ENCODE peak calls at places on chromosomes 16 and 17, in six cellular contexts. P is neuronal stem cell, X is IMR-90, H is H1, E is mesenchymal stem cell, Q is H9. I is an unnamed sample. For H3K27me3, the result is how much of the 10 kb centered on the place peaks cover.

GRCh38 chr16:52436646-52437645 is 110.0 kb downstream of the TOX3 start:
- DNase-seq in Q (no peak), X (no peak), E (no peak), H (no peak), P (no peak), I (no peak)

GRCh38 chr16:85637808-85638186 is 24.7 kb downstream of the GSE1 start:
- DNase-seq in H (no peak), P (no peak), X (no peak), E (no peak), Q (no peak), I (no peak)

GRCh38 chr16:78365376-78365775 is 265.9 kb downstream of the WWOX start:
- DNase-seq in X (no peak), E (peak), H (no peak), P (no peak), Q (no peak), I (no peak)

GRCh38 chr17:82754297-82755208 is 2.7 kb downstream of the TBCD start:
- DNase-seq in Q (peak), H (peak), E (no peak), X (no peak), P (peak), I (no peak)

GRCh38 chr16:49914697-49915096 is 58.8 kb upstream of the ZNF423 start:
- DNase-seq in X (no peak), Q (no peak), E (no peak), H (no peak), P (no peak), I (no peak)

GRCh38 chr16:28092721-28093382 is 29.3 kb upstream of the GSG1L start:
- DNase-seq in P (no peak), H (no peak), Q (peak), X (no peak), E (no peak), I (peak)

GRCh38 chr16:67169642-67170167 is 633 bp upstream of the NOL3 start:
- DNase-seq in P (no peak), X (no peak), H (peak), Q (peak), E (peak), I (no peak)

GRCh38 chr17:66580601-66581385 is 254.1 kb upstream of the CACNG5 start:
- DNase-seq in X (peak), Q (peak), E (peak), P (no peak), H (no peak), I (no peak)

GRCh38 chr16:8720080-8720966 is 45.9 kb downstream of the ABAT start:
- DNase-seq in X (no peak), P (peak), E (no peak), Q (peak), H (peak), I (no peak)

GRCh38 chr17:58615768-58616659 is 75.8 kb downstream of the TEX14 start:
- DNase-seq in P (no peak), Q (no peak), E (no peak), X (no peak), H (no peak), I (no peak)

GRCh38 chr17:10729334-10730193 is at the start of gene TMEM220:
- DNase-seq in E (peak), Q (peak), H (peak), X (peak), P (peak), I (peak)

GRCh38 chr17:56230660-56231059 is 77.4 kb downstream of the ANKFN1 start:
- DNase-seq in E (no peak), X (no peak), P (no peak), Q (no peak), H (no peak), I (no peak)

GRCh38 chr17:19554393-19554792 is 20.7 kb downstream of the SLC47A1 start:
- DNase-seq in X (no peak), E (no peak), P (no peak), Q (no peak), H (no peak), I (no peak)

GRCh38 chr17:29933379-29933778 is 3.4 kb upstream of the SSH2 start:
- DNase-seq in X (peak), P (no peak), H (no peak), E (peak), Q (peak), I (peak)

GRCh38 chr17:30450125-30451027 is 26.8 kb upstream of the GOSR1 start:
- DNase-seq in Q (no peak), X (peak), E (peak), H (no peak), P (no peak), I (peak)

GRCh38 chr17:74903671-74904070 is 10.2 kb upstream of the FADS6 start:
- DNase-seq in P (no peak), H (no peak), Q (peak), E (no peak), X (no peak), I (no peak)

GRCh38 chr16:2971985-2972784 is 3.0 kb downstream of the PAQR4 start:
- DNase-seq in Q (no peak), X (no peak), H (no peak), E (no peak), P (no peak), I (no peak)

GRCh38 chr17:65556014-65556909 is 5.2 kb downstream of the AXIN2 start:
- DNase-seq in E (peak), P (peak), X (peak), H (peak), Q (peak), I (peak)

GRCh38 chr16:85570213-85570734 is 42.8 kb upstream of the GSE1 start:
- DNase-seq in P (no peak), E (no peak), H (no peak), X (no peak), Q (no peak), I (peak)

GRCh38 chr17:32256012-32256694 is 9.5 kb upstream of the RHBDL3 start:
- DNase-seq in H (no peak), P (no peak), Q (no peak), E (no peak), X (peak), I (no peak)

GRCh38 chr16:73151225-73151624 is 103.3 kb upstream of the ZFHX3 start:
- DNase-seq in P (no peak), X (no peak), E (no peak), Q (peak), H (no peak), I (no peak)

GRCh38 chr17:44197980-44198720 is 1.5 kb downstream of the ATXN7L3 start:
- DNase-seq in E (peak), H (no peak), X (peak), P (no peak), Q (no peak), I (no peak)

GRCh38 chr16:885391-885790 is 84.9 kb upstream of the GNG13 start:
- DNase-seq in H (no peak), P (no peak), X (no peak), E (no peak), Q (no peak), I (no peak)

GRCh38 chr17:40411821-40412220 is 5.9 kb downstream of the TOP2A start:
- DNase-seq in H (no peak), E (no peak), P (no peak), Q (no peak), X (no peak), I (no peak)

GRCh38 chr16:72967941-72968340 is 80.0 kb downstream of the ZFHX3 start:
- DNase-seq in E (no peak), X (no peak), Q (no peak), H (no peak), P (no peak), I (no peak)

GRCh38 chr16:70751593-70751992 is 49.4 kb downstream of the VAC14 start:
- DNase-seq in P (no peak), Q (no peak), X (no peak), E (no peak), H (no peak), I (no peak)

GRCh38 chr16:13935408-13935807 is 15.5 kb downstream of the ERCC4 start:
- DNase-seq in E (no peak), X (no peak), Q (peak), H (peak), P (peak), I (no peak)

GRCh38 chr17:34840758-34841157 is 120.5 kb downstream of the CCT6B start:
- DNase-seq in X (no peak), P (no peak), H (peak), Q (no peak), E (no peak), I (no peak)

GRCh38 chr16:14628806-14629611 is 1.1 kb downstream of the PARN start:
- DNase-seq in H (no peak), Q (no peak), E (no peak), X (no peak), P (no peak), I (no peak)

GRCh38 chr16:8730335-8730915 is 56.0 kb downstream of the ABAT start:
- DNase-seq in Q (no peak), X (no peak), P (no peak), H (no peak), E (no peak), I (no peak)

GRCh38 chr16:88430524-88431446 is 22.3 kb upstream of the ZFPM1 start:
- DNase-seq in H (peak), X (no peak), E (no peak), P (no peak), Q (peak), I (no peak)
- H3K27me3 ChIP-seq in H (under half), X (under half), E (under half), P (under half), Q (under half), I (under half)

DNA sequence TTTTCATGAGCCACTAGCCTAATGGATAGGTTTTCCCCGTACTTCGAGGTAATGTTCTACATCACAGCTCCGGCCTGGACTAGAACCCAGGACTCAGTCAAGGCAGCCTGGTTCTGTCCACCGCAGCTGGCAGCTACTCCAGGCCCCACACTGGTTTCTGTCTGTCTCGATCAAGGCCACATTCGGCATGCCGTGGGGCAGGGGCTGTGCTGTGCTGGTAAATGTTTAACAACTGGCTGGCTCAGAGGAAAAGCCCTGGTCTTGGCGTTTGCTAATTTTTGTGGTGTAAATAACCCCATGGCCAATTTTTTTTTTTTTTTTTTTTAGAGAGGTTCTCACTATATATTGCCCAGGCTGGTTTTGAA is 433 bp upstream of the DRC7 start:
- DNase-seq in Q (no peak), X (no peak), P (no peak), H (no peak), E (no peak), I (no peak)
- H2AFZ ChIP-seq in Q (no peak), X (no peak), P (no peak), H (no peak), E (no peak), I (no peak)

DNA sequence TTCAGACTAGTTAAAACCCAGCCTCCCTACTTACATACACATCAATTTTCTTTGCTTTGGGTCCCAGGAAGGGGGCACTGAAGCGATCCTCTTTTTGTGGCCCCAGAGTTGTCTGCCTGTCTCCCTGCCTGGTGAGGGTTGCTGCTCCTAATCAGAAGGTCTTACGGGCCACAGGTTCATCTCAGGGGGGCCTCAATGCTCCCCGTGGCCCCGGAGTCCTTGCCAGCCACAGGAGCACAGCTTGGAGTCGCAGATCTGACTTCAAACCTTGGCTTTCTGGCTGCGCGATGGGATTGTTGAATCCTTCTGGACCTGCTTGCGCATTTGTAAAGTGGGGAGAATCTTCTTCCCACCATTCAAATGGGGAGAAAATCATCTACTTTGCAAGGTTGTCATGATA is 44.8 kb upstream of the MYH10 start:
- DNase-seq in Q (no peak), P (no peak), H (no peak), X (no peak), E (no peak), I (no peak)
- H4K91ac ChIP-seq in Q (no peak), P (no peak), H (no peak), X (no peak), E (no peak), I (peak)

GRCh38 chr17:79520134-79520892 is 90.5 kb downstream of the RBFOX3 start:
- DNase-seq in E (no peak), Q (no peak), P (no peak), H (no peak), X (no peak), I (no peak)

GRCh38 chr17:79521225-79521624 is 89.6 kb downstream of the RBFOX3 start:
- DNase-seq in H (no peak), P (no peak), X (no peak), Q (no peak), E (no peak), I (no peak)

GRCh38 chr17:79519601-79520000 is 91.2 kb downstream of the RBFOX3 start:
- DNase-seq in E (no peak), Q (no peak), X (no peak), H (no peak), P (no peak), I (no peak)

GRCh38 chr17:79522414-79522813 is 88.4 kb downstream of the RBFOX3 start:
- DNase-seq in P (no peak), H (no peak), E (no peak), Q (no peak), X (no peak), I (no peak)

GRCh38 chr17:79520893-79521210 is 90.0 kb downstream of the RBFOX3 start:
- DNase-seq in E (no peak), Q (no peak), P (no peak), H (no peak), X (no peak), I (no peak)
- H3K27me3 ChIP-seq in E (half or more), Q (under half), P (under half), H (under half), X (under half), I (under half)

GRCh38 chr17:76501018-76501826 is at the start of gene RHBDF2:
- DNase-seq in Q (peak), X (peak), H (peak), P (peak), E (peak), I (peak)

GRCh38 chr17:76500074-76500744 is 1.0 kb downstream of the RHBDF2 start:
- DNase-seq in Q (no peak), H (no peak), E (no peak), X (no peak), P (no peak), I (no peak)

GRCh38 chr17:76498886-76499667 is 2.1 kb downstream of the RHBDF2 start:
- DNase-seq in X (no peak), Q (no peak), E (no peak), P (no peak), H (no peak), I (no peak)

GRCh38 chr17:76501827-76502307 is 644 bp upstream of the RHBDF2 start:
- DNase-seq in H (no peak), X (no peak), Q (no peak), E (no peak), P (no peak), I (no peak)

GRCh38 chr17:76500745-76501017 is 542 bp downstream of the RHBDF2 start:
- DNase-seq in H (no peak), X (no peak), Q (no peak), P (no peak), E (no peak), I (no peak)
- H2AFZ ChIP-seq in H (no peak), X (peak), Q (no peak), P (peak), E (peak), I (peak)

GRCh38 chr17:17505610-17506171 is 9.5 kb upstream of the RASD1 start:
- DNase-seq in P (no peak), Q (no peak), X (no peak), H (no peak), E (no peak), I (no peak)
- H4K91ac ChIP-seq in P (no peak), Q (no peak), X (no peak), H (no peak), E (no peak), I (no peak)

GRCh38 chr17:1300580-1300905 is 21.1 kb downstream of the TRARG1 start:
- DNase-seq in X (no peak), Q (no peak), H (no peak), P (no peak), E (no peak), I (no peak)
- H3K27me3 ChIP-seq in X (half or more), Q (under half), H (under half), P (under half), E (half or more), I (under half)

DNA sequence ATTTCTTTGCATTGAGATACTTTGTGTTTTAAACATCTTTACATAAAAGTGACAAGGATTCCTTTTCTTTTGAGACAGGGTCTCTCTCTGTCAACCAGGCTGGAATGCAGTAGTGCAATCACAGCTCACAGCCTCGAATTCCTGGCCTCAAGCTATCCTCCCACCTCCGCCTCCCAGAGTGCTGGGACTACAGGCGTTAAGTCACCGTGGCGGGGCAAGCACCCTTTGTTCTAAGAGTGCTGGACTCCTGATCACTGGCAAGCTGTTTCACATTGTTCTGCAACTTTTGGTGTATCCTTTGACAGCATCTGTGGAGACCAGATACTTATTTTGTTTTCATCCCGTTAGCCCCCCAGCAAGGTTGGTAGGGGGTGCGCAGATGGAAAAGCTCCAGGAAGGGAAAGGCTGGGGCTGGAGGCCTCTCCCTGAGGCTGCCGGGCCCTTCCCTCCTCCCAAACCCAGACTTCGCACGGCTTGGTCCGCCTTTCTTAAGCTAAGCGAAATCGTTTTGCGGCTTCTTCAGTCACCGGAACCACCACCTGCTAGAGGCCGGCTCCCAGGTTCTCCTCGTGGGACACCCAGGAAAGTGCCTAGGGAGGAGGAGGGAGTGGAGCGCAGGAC is 1.1 kb downstream of the ST6GALNAC2 start:
- DNase-seq in H (no peak), E (no peak), Q (no peak), X (no peak), P (peak), I (peak)
- H2AFZ ChIP-seq in H (peak), E (peak), Q (no peak), X (peak), P (peak), I (peak)

GRCh38 chr17:27808629-27809028 is 8.3 kb upstream of the NOS2 start:
- DNase-seq in H (no peak), P (no peak), Q (peak), X (no peak), E (no peak), I (no peak)

GRCh38 chr17:27804113-27804512 is 3.8 kb upstream of the NOS2 start:
- DNase-seq in X (no peak), Q (peak), E (no peak), P (no peak), H (no peak), I (no peak)

GRCh38 chr17:27807567-27808470 is 7.5 kb upstream of the NOS2 start:
- DNase-seq in P (no peak), H (no peak), E (no peak), Q (no peak), X (no peak), I (peak)

GRCh38 chr17:27802962-27803680 is 2.8 kb upstream of the NOS2 start:
- DNase-seq in E (no peak), Q (no peak), H (no peak), X (no peak), P (no peak), I (peak)

GRCh38 chr17:27805520-27806146 is 5.3 kb upstream of the NOS2 start:
- DNase-seq in H (peak), Q (peak), E (peak), X (peak), P (peak), I (peak)
- H4K91ac ChIP-seq in H (no peak), Q (no peak), E (peak), X (peak), P (no peak), I (peak)